ENCODE peak calls at places on chromosomes 4 and X, in five cellular contexts. T is HCT116, R is K562, G is H1, Y is HepG2. W is an unnamed sample.

GRCh38 chr4:8472166-8472688 is 31.6 kb downstream of the TRMT44 start:
- DNase-seq in T (no peak), R (no peak), G (no peak), Y (no peak), W (peak)

GRCh38 chr4:826508-827208 is 729 bp upstream of the CPLX1 start:
- DNase-seq in T (no peak), R (peak), G (no peak), Y (no peak), W (peak)

GRCh38 chrX:13647709-13648212 is 5.2 kb upstream of the TCEANC start:
- DNase-seq in T (peak), R (peak), G (no peak), Y (peak), W (no peak)

GRCh38 chrX:79259073-79259689 is 108.0 kb downstream of the ITM2A start:
- DNase-seq in T (no peak), R (no peak), G (no peak), Y (no peak), W (no peak)

GRCh38 chrX:46573331-46573895 is at the start of gene CHST7:
- DNase-seq in T (peak), R (no peak), G (no peak), Y (peak), W (peak)

GRCh38 chr4:69823481-69824186 is 36.3 kb downstream of the SULT1E1 start:
- DNase-seq in T (peak), R (no peak), G (no peak), Y (peak), W (peak)

GRCh38 chr4:151887151-151887815 is 126.5 kb upstream of the GATB start:
- DNase-seq in T (no peak), R (no peak), G (no peak), Y (no peak), W (no peak)

GRCh38 chrX:114924846-114925245 is 92.6 kb downstream of the IL13RA2 start:
- DNase-seq in T (no peak), R (no peak), G (no peak), Y (no peak), W (no peak)

DNA sequence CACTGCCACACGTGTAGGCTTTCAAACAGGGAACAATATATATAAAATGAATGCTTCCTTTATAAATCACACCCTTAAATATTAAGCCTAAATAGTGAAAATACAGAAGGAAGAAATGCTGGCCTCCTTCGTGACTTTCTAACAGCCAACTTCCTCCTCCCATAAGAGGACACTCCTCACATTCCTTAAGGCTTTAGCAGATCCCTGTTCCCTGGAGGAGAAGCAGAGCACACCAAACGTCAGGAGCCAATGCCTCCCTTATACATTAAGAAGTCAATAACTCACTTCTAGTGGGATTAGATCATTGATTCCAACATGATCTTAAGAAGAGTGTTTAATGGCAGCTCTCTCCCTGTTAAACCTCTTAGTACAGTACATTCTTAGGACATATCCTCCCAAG is 108.4 kb upstream of the FAM241A start:
- DNase-seq in T (no peak), R (no peak), G (no peak), Y (no peak), W (no peak)
- TF ChIP-seq JUND in T (no peak), R (no peak), G (no peak), Y (no peak), W (no peak)

DNA sequence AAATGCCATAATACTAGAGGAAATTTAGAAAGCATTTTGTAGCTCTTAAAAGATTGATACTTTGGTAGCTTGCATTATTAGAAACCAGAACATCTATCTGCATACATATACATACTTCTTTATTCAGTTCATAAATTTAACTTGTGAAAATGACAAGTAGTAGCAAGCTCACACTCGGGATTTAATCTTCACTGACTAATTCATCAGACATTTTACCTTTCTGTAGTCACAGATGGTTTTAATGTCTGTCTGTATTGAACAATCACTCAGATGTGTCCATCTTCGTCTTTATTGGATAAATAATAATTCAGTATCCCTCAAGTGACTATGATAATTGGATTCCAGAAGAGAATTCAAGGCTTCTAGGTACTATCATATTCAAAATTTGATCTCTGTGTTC is 232.3 kb downstream of the TENM3 start:
- DNase-seq in T (no peak), R (no peak), G (no peak), Y (no peak), W (no peak)
- TF ChIP-seq JUND in T (no peak), R (no peak), G (no peak), Y (no peak), W (no peak)

GRCh38 chr4:112589207-112589606 is 47.5 kb downstream of the ZGRF1 start:
- DNase-seq in T (peak), R (peak), G (no peak), Y (peak), W (no peak)
- TF ChIP-seq JUND in T (no peak), R (peak), G (peak), Y (no peak), W (no peak)

DNA sequence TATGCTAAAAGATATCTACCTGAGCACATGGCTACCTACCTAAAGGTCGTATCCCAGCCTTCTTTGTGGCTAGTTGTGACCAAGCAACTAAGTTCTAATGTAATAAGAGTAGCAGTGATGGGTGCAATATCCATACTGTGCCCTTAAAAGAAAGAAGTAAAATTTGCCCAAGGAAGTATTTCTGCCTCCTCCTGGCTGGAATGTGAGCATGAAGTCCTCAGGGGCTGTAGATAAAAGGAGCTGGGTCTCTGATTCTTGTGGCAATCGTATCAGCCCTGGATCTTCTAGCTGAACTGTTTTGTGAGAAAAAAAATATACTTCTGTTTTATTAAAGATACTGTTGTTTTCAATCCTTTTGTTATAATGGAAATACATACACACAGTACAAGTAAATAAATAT is 217.4 kb downstream of the GPAT3 start:
- DNase-seq in T (no peak), R (no peak), G (no peak), Y (no peak), W (no peak)
- TF ChIP-seq JUND in T (no peak), R (no peak), G (no peak), Y (no peak), W (no peak)

GRCh38 chr4:82777857-82778525 is 20.6 kb downstream of the SCD5 start:
- DNase-seq in T (no peak), R (no peak), G (no peak), Y (no peak), W (no peak)

GRCh38 chr4:82773049-82773448 is 25.5 kb downstream of the SCD5 start:
- DNase-seq in T (no peak), R (no peak), G (no peak), Y (no peak), W (no peak)

GRCh38 chr4:82774711-82775171 is 23.9 kb downstream of the SCD5 start:
- DNase-seq in T (no peak), R (no peak), G (no peak), Y (no peak), W (no peak)

GRCh38 chr4:82776925-82777542 is 21.6 kb downstream of the SCD5 start:
- DNase-seq in T (no peak), R (no peak), G (no peak), Y (no peak), W (no peak)

DNA sequence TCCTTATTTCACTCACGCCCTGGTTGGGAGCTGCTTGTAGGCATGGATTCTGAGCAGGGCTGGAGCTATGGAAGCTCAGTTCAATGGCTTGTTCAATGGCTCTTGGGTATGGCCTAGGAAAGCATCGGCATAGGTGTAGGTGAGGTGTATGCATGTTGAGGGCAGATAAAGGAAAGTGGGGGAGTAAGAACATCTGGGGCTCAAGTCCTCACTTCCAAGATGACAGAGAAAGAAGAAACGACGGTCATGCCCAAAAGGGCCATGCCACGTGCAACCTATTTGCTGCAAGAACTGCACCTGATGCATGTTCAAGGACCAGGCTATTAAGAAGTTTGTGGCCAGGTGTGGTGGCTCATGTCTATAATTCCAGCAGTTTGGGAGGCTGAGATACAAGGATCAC is 23.4 kb downstream of the SCD5 start:
- DNase-seq in T (no peak), R (no peak), G (no peak), Y (no peak), W (no peak)
- TF ChIP-seq JUND in T (no peak), R (no peak), G (no peak), Y (no peak), W (no peak)

DNA sequence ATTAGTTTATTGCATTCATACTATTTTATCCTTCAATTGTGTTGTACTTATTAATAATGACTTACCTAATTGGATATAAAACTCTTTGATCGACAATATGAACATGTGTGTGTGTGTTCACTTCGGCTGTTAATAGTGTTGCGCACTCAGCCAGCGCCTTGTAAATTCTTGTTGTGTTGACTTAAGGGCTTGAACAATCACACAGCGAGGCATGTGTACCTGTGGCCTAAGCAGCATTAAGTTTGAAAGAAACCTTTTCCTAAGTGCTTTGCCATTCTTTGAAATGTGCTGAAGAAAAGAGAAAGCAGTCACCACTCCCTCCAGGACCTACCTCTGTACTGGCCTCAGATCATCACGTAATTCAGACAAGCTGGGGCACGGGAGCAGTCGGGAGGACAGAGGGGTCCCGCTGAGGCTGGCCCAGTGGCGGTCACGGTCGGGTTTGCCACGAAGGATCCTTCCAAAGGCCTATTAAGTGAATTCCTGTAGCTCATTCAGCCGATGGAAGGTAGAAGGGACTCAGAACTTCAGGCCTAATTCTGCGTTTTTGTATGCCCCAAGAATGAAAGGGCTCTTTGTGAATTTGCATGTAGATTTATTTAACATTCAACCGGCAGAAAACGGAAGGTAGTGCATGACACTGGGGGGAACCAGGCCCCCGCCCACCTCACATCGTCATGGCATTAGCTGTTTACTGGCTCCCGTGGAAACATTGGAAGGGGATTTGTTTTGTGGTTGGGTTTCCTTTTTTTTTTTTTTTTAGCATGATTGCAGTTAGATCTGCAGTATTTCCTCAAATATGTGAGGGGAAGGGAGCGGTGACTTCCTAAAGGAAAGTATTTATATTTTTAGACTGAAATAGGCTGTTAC is 106.3 kb downstream of the TRAPPC11 start:
- DNase-seq in T (no peak), R (no peak), G (no peak), Y (peak), W (no peak)
- TF ChIP-seq JUND in T (no peak), R (no peak), G (no peak), Y (no peak), W (no peak)

GRCh38 chr4:38950734-38951133 is 81.5 kb downstream of the TMEM156 start:
- DNase-seq in T (no peak), R (no peak), G (no peak), Y (peak), W (no peak)
- TF ChIP-seq JUND in T (no peak), R (no peak), G (no peak), Y (no peak), W (no peak)

GRCh38 chr4:129526812-129527211 is 430.9 kb downstream of the C4orf33 start:
- DNase-seq in T (peak), R (no peak), G (no peak), Y (peak), W (peak)
- TF ChIP-seq JUND in T (no peak), R (no peak), G (no peak), Y (no peak), W (no peak)

GRCh38 chr4:83110970-83111369 is 3.6 kb downstream of the PLAC8 start:
- DNase-seq in T (no peak), R (no peak), G (no peak), Y (no peak), W (no peak)

GRCh38 chr4:83108101-83108861 is 6.2 kb downstream of the PLAC8 start:
- DNase-seq in T (no peak), R (no peak), G (no peak), Y (no peak), W (no peak)

GRCh38 chr4:83107636-83108035 is 6.9 kb downstream of the PLAC8 start:
- DNase-seq in T (no peak), R (no peak), G (no peak), Y (no peak), W (no peak)

GRCh38 chr4:83110222-83110945 is 4.1 kb downstream of the PLAC8 start:
- DNase-seq in T (peak), R (no peak), G (peak), Y (peak), W (peak)

DNA sequence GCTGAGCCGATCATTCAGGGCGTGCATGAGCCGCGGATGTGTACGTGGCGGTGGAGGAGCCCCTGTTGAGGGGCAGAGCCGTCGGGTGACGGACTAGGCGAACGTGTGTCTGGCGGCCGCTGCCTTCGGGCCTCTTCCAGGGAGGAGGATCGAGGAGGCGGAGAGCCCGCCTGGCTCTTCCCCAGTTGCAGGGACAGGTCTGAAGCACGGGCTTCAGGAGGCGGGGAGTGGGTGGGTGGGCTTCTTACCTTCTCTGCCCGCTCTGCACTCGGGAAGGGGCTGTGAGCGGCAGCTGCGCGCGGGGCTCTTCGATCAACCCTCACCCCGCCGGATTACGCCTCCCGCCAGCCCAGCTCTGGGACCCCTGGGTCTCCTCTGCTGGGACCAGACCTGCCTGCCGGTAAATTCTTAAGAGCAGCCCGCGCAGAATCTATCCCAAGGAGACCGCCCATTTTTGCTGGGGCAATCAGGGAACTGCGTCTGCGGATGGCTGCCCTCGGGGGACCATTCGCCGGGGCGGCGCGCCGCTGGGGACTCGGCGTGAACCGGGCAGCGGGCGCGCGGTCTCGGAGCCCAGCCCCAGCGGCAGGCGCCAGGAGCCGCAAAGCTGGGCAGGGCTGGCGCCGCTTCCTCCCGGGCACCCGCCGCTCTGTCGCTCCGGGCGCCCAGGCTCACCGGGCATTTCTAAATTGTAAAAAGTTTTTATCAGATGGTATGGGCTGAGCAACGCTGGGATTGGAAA is 4.9 kb downstream of the PLAC8 start:
- DNase-seq in T (no peak), R (no peak), G (no peak), Y (no peak), W (peak)
- TF ChIP-seq JUND in T (no peak), R (no peak), G (no peak), Y (no peak), W (no peak)

W was measured in SK-N-SH.